ENCODE peak calls at places on chromosome 3, in ten cellular contexts. V is fibroblast of mammary gland; O is activated naive CD4-positive, alpha-beta T cell treated with anti-CD3 and anti-CD28 coated beads for 36 hours; W is activated CD4-positive, alpha-beta T cell treated with anti-CD3 and anti-CD28 coated beads, Interleukin-2, amount 50 U/mL, for 1 hour; Z is MM.1S; N is HCEC 1CT; F is NCI-H2171 treated with DMSO at 0.1 percent for 48 hours; Q is activated T-helper 1 cell treated with anti-CD3 and anti-CD28 coated beads, Interleukin-12 subunit alpha, Interleukin-12 subunit beta, Interleukin-2, Interleukin-4 antibody, amounts not matched to agents 30 ng/mL and 10 ng/mL and 1 ng/mL, durations not matched to agents 14 hours and 24 hours and 36 hours; E is NCI-H1417 treated with DMSO at 0.1 percent for 48 hours; X is neural crest cell. L is an unnamed sample.

GRCh38 chr3:148736086-148736485 is 38.4 kb downstream of the AGTR1 start:
- DNase-seq in F (no peak), W (no peak), X (no peak), E (no peak), Z (no peak), Q (no peak), N (no peak), V (no peak), O (no peak), L (no peak)

GRCh38 chr3:117603097-117603496 is 893.5 kb downstream of the TUSC7 start:
- DNase-seq in V (no peak), W (no peak), X (no peak), E (no peak), F (no peak), Z (peak), O (no peak), N (no peak), Q (no peak), L (no peak)

GRCh38 chr3:102450976-102451375 is 16.2 kb downstream of the ZPLD1 start:
- DNase-seq in E (no peak), F (no peak), V (no peak), Q (no peak), W (no peak), O (no peak), Z (no peak), X (no peak), N (no peak), L (no peak)

GRCh38 chr3:79392479-79392878 is 375.3 kb downstream of the ROBO1 start:
- DNase-seq in W (no peak), X (no peak), Q (no peak), F (no peak), Z (no peak), O (no peak), N (no peak), E (no peak), V (no peak), L (peak)

GRCh38 chr3:27939940-27940339 is 217.8 kb upstream of the EOMES start:
- DNase-seq in Q (no peak), E (no peak), Z (no peak), N (peak), O (no peak), F (no peak), V (peak), W (no peak), X (no peak), L (peak)

GRCh38 chr3:54278960-54279359 is 156.6 kb downstream of the CACNA2D3 start:
- DNase-seq in W (no peak), Z (no peak), F (no peak), O (no peak), N (no peak), V (no peak), X (no peak), Q (no peak), E (no peak), L (no peak)

GRCh38 chr3:105367406-105368213 is 901 bp downstream of the ALCAM start:
- DNase-seq in V (peak), Z (peak), N (peak), W (peak), E (no peak), F (peak), Q (peak), X (peak), O (peak), L (peak)

GRCh38 chr3:79467721-79468120 is 300.1 kb downstream of the ROBO1 start:
- DNase-seq in O (no peak), X (no peak), Q (no peak), V (no peak), Z (no peak), N (no peak), W (no peak), F (no peak), E (no peak), L (peak)

GRCh38 chr3:112635674-112636073 is 5.3 kb downstream of the CCDC80 start:
- DNase-seq in Z (no peak), V (peak), N (peak), F (no peak), X (no peak), Q (no peak), O (no peak), E (no peak), W (no peak), L (peak)

GRCh38 chr3:56762718-56763117 is 39.0 kb downstream of the ARHGEF3 start:
- DNase-seq in E (no peak), Q (no peak), O (no peak), X (no peak), F (no peak), V (no peak), W (no peak), Z (no peak), N (no peak), L (no peak)

GRCh38 chr3:53804697-53805462 is 41.3 kb downstream of the CHDH start:
- DNase-seq in E (no peak), O (no peak), F (no peak), Q (no peak), N (peak), X (no peak), W (no peak), V (peak), Z (no peak), L (peak)

GRCh38 chr3:149197669-149198068 is 24.0 kb downstream of the CP start:
- DNase-seq in X (no peak), W (no peak), E (no peak), F (no peak), V (no peak), N (no peak), O (no peak), Q (no peak), Z (no peak), L (no peak)

GRCh38 chr3:189766416-189766815 is 135.2 kb downstream of the TP63 start:
- DNase-seq in V (no peak), W (no peak), Z (no peak), Q (no peak), O (no peak), F (no peak), N (no peak), E (no peak), X (no peak), L (peak)

GRCh38 chr3:174873832-174874231 is 14.7 kb downstream of the NAALADL2 start:
- DNase-seq in F (no peak), N (no peak), W (no peak), O (no peak), Z (no peak), Q (no peak), X (no peak), E (no peak), V (no peak), L (no peak)

GRCh38 chr3:79604681-79605080 is 163.1 kb downstream of the ROBO1 start:
- DNase-seq in O (no peak), X (no peak), V (no peak), Q (no peak), E (no peak), N (no peak), Z (no peak), F (no peak), W (no peak), L (peak)

GRCh38 chr3:154970796-154971195 is 109.3 kb upstream of the MME start:
- DNase-seq in N (peak), W (no peak), Z (no peak), V (peak), F (no peak), E (no peak), X (no peak), Q (no peak), O (no peak), L (peak)

GRCh38 chr3:71168961-71169411 is 414.5 kb downstream of the FOXP1 start:
- DNase-seq in O (no peak), N (no peak), X (peak), Q (no peak), V (peak), Z (no peak), E (no peak), W (no peak), F (no peak), L (peak)

GRCh38 chr3:150521458-150521857 is 24.8 kb downstream of the SERP1 start:
- DNase-seq in W (no peak), Q (no peak), F (no peak), X (no peak), V (peak), Z (no peak), N (no peak), O (no peak), E (no peak), L (peak)

GRCh38 chr3:11583638-11584046 is 60.1 kb downstream of the VGLL4 start:
- DNase-seq in Q (no peak), N (peak), Z (no peak), X (no peak), E (no peak), F (no peak), V (peak), O (no peak), W (no peak), L (no peak)

GRCh38 chr3:10377148-10377725 is 56.3 kb upstream of the SEC13 start:
- DNase-seq in O (no peak), Q (no peak), V (no peak), E (no peak), W (no peak), Z (no peak), X (no peak), F (no peak), N (no peak), L (no peak)

GRCh38 chr3:180189310-180189648 is 152.5 kb upstream of the PEX5L start:
- DNase-seq in Q (no peak), V (no peak), E (no peak), Z (no peak), F (no peak), N (no peak), X (no peak), W (no peak), O (no peak), L (no peak)

GRCh38 chr3:126552688-126553283 is 5.9 kb downstream of the C3orf22 start:
- DNase-seq in E (no peak), F (no peak), V (no peak), O (no peak), Z (no peak), W (no peak), Q (no peak), X (no peak), N (no peak), L (no peak)

GRCh38 chr3:11548721-11549131 is 95.0 kb downstream of the VGLL4 start:
- DNase-seq in F (peak), Z (no peak), Q (no peak), O (no peak), V (peak), E (no peak), X (no peak), N (peak), W (no peak), L (peak)

GRCh38 chr3:70989174-70989573 is 594.4 kb downstream of the FOXP1 start:
- DNase-seq in F (peak), Z (no peak), O (no peak), N (peak), Q (no peak), E (no peak), X (no peak), W (no peak), V (peak), L (peak)

GRCh38 chr3:48125026-48125704 is 63.1 kb downstream of the CDC25A start:
- DNase-seq in X (no peak), Z (no peak), Q (no peak), V (peak), O (no peak), F (no peak), N (peak), E (no peak), W (no peak), L (peak)

GRCh38 chr3:13092621-13093339 is 19.6 kb upstream of the IQSEC1 start:
- DNase-seq in X (no peak), O (no peak), E (no peak), N (no peak), W (no peak), Q (no peak), Z (no peak), V (no peak), F (no peak), L (no peak)

GRCh38 chr3:32384938-32385337 is 6.7 kb upstream of the CMTM7 start:
- DNase-seq in Q (no peak), E (no peak), Z (no peak), X (no peak), O (no peak), N (no peak), F (peak), V (peak), W (no peak), L (peak)

L was measured in choroid plexus epithelial cell.